ENCODE peak calls at places on chromosomes 16 and 17, in five cellular contexts. Z, K, H, D and A are unnamed samples.

GRCh38 chr17:57584050-57584551 is 161.0 kb downstream of the CCDC182 start:
- DNase-seq in H (no peak), Z (no peak), D (no peak), K (no peak), A (no peak)

GRCh38 chr16:6573577-6573976 is 759.1 kb upstream of the RBFOX1 start:
- DNase-seq in Z (no peak), K (no peak), D (no peak), H (no peak), A (no peak)

GRCh38 chr17:59725691-59726090 is 18.2 kb downstream of the VMP1 start:
- DNase-seq in H (no peak), D (peak), K (no peak), Z (peak), A (no peak)

GRCh38 chr16:74465851-74466685 is 44.8 kb upstream of the CLEC18B start:
- DNase-seq in K (no peak), Z (no peak), D (peak), H (no peak), A (no peak)

GRCh38 chr17:65228287-65228686 is 91.1 kb downstream of the RGS9 start:
- DNase-seq in K (no peak), Z (no peak), H (no peak), D (peak), A (no peak)

GRCh38 chr17:13490427-13490826 is 111.3 kb downstream of the HS3ST3A1 start:
- DNase-seq in D (no peak), H (no peak), Z (no peak), K (no peak), A (no peak)

GRCh38 chr16:5451641-5452040 is 354.0 kb upstream of the EEF2KMT start:
- DNase-seq in K (no peak), D (no peak), Z (no peak), H (no peak), A (no peak)

GRCh38 chr17:263773-264172 is 82.3 kb upstream of the DOC2B start:
- DNase-seq in Z (no peak), D (no peak), K (no peak), H (no peak), A (no peak)

GRCh38 chr17:19664136-19664820 is 15.7 kb downstream of the ALDH3A2 start:
- DNase-seq in Z (no peak), K (no peak), H (no peak), D (no peak), A (no peak)

GRCh38 chr16:49593423-49594040 is 219.9 kb downstream of the C16orf78 start:
- DNase-seq in D (no peak), Z (no peak), H (no peak), K (no peak), A (no peak)

GRCh38 chr17:55289978-55290377 is 25.2 kb downstream of the HLF start:
- DNase-seq in H (no peak), Z (no peak), D (no peak), K (no peak), A (no peak)

GRCh38 chr17:39002991-39003715 is 36.0 kb upstream of the FBXO47 start:
- DNase-seq in Z (peak), K (no peak), H (no peak), D (peak), A (peak)

GRCh38 chr17:34503804-34504203 is 75.6 kb upstream of the TMEM132E start:
- DNase-seq in Z (no peak), K (no peak), H (no peak), D (peak), A (no peak)

GRCh38 chr17:20284575-20284974 is 182.8 kb downstream of the LGALS9B start:
- DNase-seq in H (no peak), K (no peak), D (no peak), Z (no peak), A (no peak)

GRCh38 chr17:50440172-50440837 is 14.3 kb downstream of the ACSF2 start:
- DNase-seq in Z (no peak), K (no peak), H (no peak), D (no peak), A (no peak)

GRCh38 chr16:66947302-66948033 is 12.2 kb downstream of the CES2 start:
- DNase-seq in K (no peak), H (no peak), D (peak), Z (peak), A (peak)

GRCh38 chr17:27860971-27861669 is 32.0 kb downstream of the LYRM9 start:
- DNase-seq in D (no peak), K (no peak), H (no peak), Z (no peak), A (peak)

GRCh38 chr17:49604314-49604869 is 28.7 kb downstream of the NXPH3 start:
- DNase-seq in D (no peak), H (no peak), Z (no peak), K (no peak), A (no peak)

GRCh38 chr17:9120471-9120870 is 99.2 kb downstream of the NTN1 start:
- DNase-seq in K (no peak), Z (peak), H (no peak), D (no peak), A (peak)

GRCh38 chr17:35973333-35974260 is 7.7 kb downstream of the CCL16 start:
- DNase-seq in K (no peak), Z (peak), H (no peak), D (peak), A (peak)

GRCh38 chr16:79598341-79599181 is 2.0 kb downstream of the MAF start:
- DNase-seq in K (no peak), Z (peak), D (peak), H (no peak), A (no peak)

GRCh38 chr17:1053661-1054360 is 56.9 kb downstream of the TIMM22 start:
- DNase-seq in H (no peak), K (no peak), D (no peak), Z (no peak), A (no peak)

GRCh38 chr17:68794636-68795503 is 160.3 kb downstream of the ABCA8 start:
- DNase-seq in Z (peak), D (peak), K (no peak), H (no peak), A (peak)

GRCh38 chr16:49634235-49635008 is 221.5 kb downstream of the ZNF423 start:
- DNase-seq in H (no peak), D (no peak), Z (no peak), K (no peak), A (no peak)

GRCh38 chr17:43389022-43389947 is 9.5 kb upstream of the ARL4D start:
- DNase-seq in D (peak), Z (peak), H (peak), K (peak), A (peak)

GRCh38 chr16:16162591-16162990 is 60.7 kb downstream of the ABCC6 start:
- DNase-seq in H (no peak), K (no peak), Z (no peak), D (no peak), A (no peak)

GRCh38 chr17:17853811-17854527 is 17.2 kb upstream of the SREBF1 start:
- DNase-seq in K (no peak), Z (no peak), D (no peak), H (no peak), A (peak)

GRCh38 chr17:58783380-58783779 is 27.7 kb downstream of the PPM1E start:
- DNase-seq in H (peak), Z (no peak), K (no peak), D (peak), A (peak)

GRCh38 chr17:52283872-52284271 is 125.4 kb upstream of the CA10 start:
- DNase-seq in K (no peak), D (no peak), H (no peak), Z (no peak), A (no peak)

GRCh38 chr16:50680907-50681885 is at the start of gene SNX20:
- DNase-seq in K (peak), Z (no peak), H (no peak), D (no peak), A (no peak)

GRCh38 chr17:1620486-1620885 is 8.1 kb downstream of the SLC43A2 start:
- DNase-seq in H (no peak), D (no peak), Z (no peak), K (no peak), A (no peak)

GRCh38 chr16:88992351-88993005 is 15.5 kb upstream of the CBFA2T3 start:
- DNase-seq in H (no peak), Z (no peak), D (no peak), K (no peak), A (no peak)

GRCh38 chr17:76444518-76445311 is 8.2 kb downstream of the UBE2O start:
- DNase-seq in K (no peak), H (no peak), Z (no peak), D (peak), A (peak)

GRCh38 chr16:16143038-16143763 is 80.1 kb downstream of the ABCC6 start:
- DNase-seq in K (no peak), H (no peak), Z (no peak), D (no peak), A (peak)

GRCh38 chr16:10523025-10523424 is 57.4 kb downstream of the EMP2 start:
- DNase-seq in D (no peak), H (no peak), K (no peak), Z (no peak), A (no peak)

GRCh38 chr17:43587647-43588046 is 41.5 kb upstream of the ETV4 start:
- DNase-seq in D (peak), K (no peak), H (no peak), Z (no peak), A (no peak)

GRCh38 chr17:74712756-74713155 is at the start of gene CD300LF:
- DNase-seq in D (no peak), K (no peak), H (no peak), Z (no peak), A (no peak)

GRCh38 chr17:4972752-4973151 is 5.1 kb upstream of the SPAG7 start:
- DNase-seq in D (no peak), K (no peak), Z (no peak), H (no peak), A (no peak)